ENCODE peak calls at places on chromosome 1, in nine cellular contexts. One of them, this sample, is unnamed.

GRCh38 chr1:224201336-224201735 is 18.3 kb downstream of the DEGS1 start:
- DNase-seq in EH: no peak
- DNase-seq in NCI-H1417: no peak
- DNase-seq in cardiac fibroblast: no peak
- DNase-seq in effector memory CD8-positive, alpha-beta T cell: no peak
- DNase-seq in myocyte: no peak
- DNase-seq in HTR-8/SVneo: no peak
- DNase-seq in T47D: no peak
- DNase-seq in AML-193: no peak
- DNase-seq in this sample: no peak

GRCh38 chr1:8009043-8010002 is 16.8 kb downstream of the ERRFI1 start:
- DNase-seq in HTR-8/SVneo: no peak
- DNase-seq in myocyte: no peak
- DNase-seq in AML-193: no peak
- DNase-seq in cardiac fibroblast: peak
- DNase-seq in T47D: no peak
- DNase-seq in EH: no peak
- DNase-seq in NCI-H1417: no peak
- DNase-seq in effector memory CD8-positive, alpha-beta T cell: no peak
- DNase-seq in this sample: no peak

GRCh38 chr1:98099501-98099900 is 178.7 kb upstream of the DPYD start:
- DNase-seq in cardiac fibroblast: no peak
- DNase-seq in AML-193: no peak
- DNase-seq in effector memory CD8-positive, alpha-beta T cell: no peak
- DNase-seq in myocyte: no peak
- DNase-seq in T47D: no peak
- DNase-seq in NCI-H1417: no peak
- DNase-seq in HTR-8/SVneo: no peak
- DNase-seq in EH: peak
- DNase-seq in this sample: no peak

GRCh38 chr1:2049517-2050481 is at the start of gene PRKCZ:
- DNase-seq in T47D: peak
- DNase-seq in effector memory CD8-positive, alpha-beta T cell: peak
- DNase-seq in myocyte: no peak
- DNase-seq in HTR-8/SVneo: peak
- DNase-seq in EH: no peak
- DNase-seq in cardiac fibroblast: no peak
- DNase-seq in NCI-H1417: peak
- DNase-seq in AML-193: peak
- DNase-seq in this sample: peak

GRCh38 chr1:235397733-235398132 is 30.5 kb downstream of the TBCE start:
- DNase-seq in AML-193: no peak
- DNase-seq in myocyte: peak
- DNase-seq in HTR-8/SVneo: peak
- DNase-seq in cardiac fibroblast: peak
- DNase-seq in EH: peak
- DNase-seq in effector memory CD8-positive, alpha-beta T cell: no peak
- DNase-seq in T47D: no peak
- DNase-seq in NCI-H1417: no peak
- DNase-seq in this sample: no peak

GRCh38 chr1:162359523-162360236 is 17.0 kb downstream of the SPATA46 start:
- DNase-seq in NCI-H1417: no peak
- DNase-seq in effector memory CD8-positive, alpha-beta T cell: no peak
- DNase-seq in T47D: no peak
- DNase-seq in EH: no peak
- DNase-seq in HTR-8/SVneo: no peak
- DNase-seq in myocyte: no peak
- DNase-seq in cardiac fibroblast: no peak
- DNase-seq in AML-193: no peak
- DNase-seq in this sample: no peak

GRCh38 chr1:92853299-92853698 is 21.5 kb downstream of the RPL5 start:
- DNase-seq in HTR-8/SVneo: no peak
- DNase-seq in myocyte: no peak
- DNase-seq in effector memory CD8-positive, alpha-beta T cell: no peak
- DNase-seq in EH: no peak
- DNase-seq in AML-193: peak
- DNase-seq in cardiac fibroblast: no peak
- DNase-seq in NCI-H1417: no peak
- DNase-seq in T47D: no peak
- DNase-seq in this sample: no peak

GRCh38 chr1:7478797-7479499 is 292.1 kb upstream of the VAMP3 start:
- DNase-seq in T47D: no peak
- DNase-seq in myocyte: peak
- DNase-seq in effector memory CD8-positive, alpha-beta T cell: no peak
- DNase-seq in cardiac fibroblast: peak
- DNase-seq in NCI-H1417: peak
- DNase-seq in HTR-8/SVneo: no peak
- DNase-seq in EH: peak
- DNase-seq in AML-193: no peak
- DNase-seq in this sample: peak

GRCh38 chr1:183227963-183228649 is 42.0 kb downstream of the LAMC2 start:
- DNase-seq in myocyte: peak
- DNase-seq in AML-193: no peak
- DNase-seq in EH: peak
- DNase-seq in effector memory CD8-positive, alpha-beta T cell: no peak
- DNase-seq in NCI-H1417: peak
- DNase-seq in HTR-8/SVneo: peak
- DNase-seq in T47D: no peak
- DNase-seq in cardiac fibroblast: peak
- DNase-seq in this sample: peak

GRCh38 chr1:101484896-101485412 is 248.1 kb downstream of the S1PR1 start:
- DNase-seq in effector memory CD8-positive, alpha-beta T cell: no peak
- DNase-seq in AML-193: no peak
- DNase-seq in EH: no peak
- DNase-seq in NCI-H1417: no peak
- DNase-seq in cardiac fibroblast: no peak
- DNase-seq in HTR-8/SVneo: no peak
- DNase-seq in T47D: no peak
- DNase-seq in myocyte: peak
- DNase-seq in this sample: no peak

GRCh38 chr1:210195635-210196160 is 36.9 kb upstream of the SERTAD4 start:
- DNase-seq in AML-193: no peak
- DNase-seq in myocyte: no peak
- DNase-seq in EH: no peak
- DNase-seq in HTR-8/SVneo: no peak
- DNase-seq in cardiac fibroblast: no peak
- DNase-seq in NCI-H1417: no peak
- DNase-seq in effector memory CD8-positive, alpha-beta T cell: no peak
- DNase-seq in T47D: no peak
- DNase-seq in this sample: no peak

GRCh38 chr1:109498161-109498801 is 4.4 kb downstream of the CYB561D1 start:
- DNase-seq in cardiac fibroblast: peak
- DNase-seq in HTR-8/SVneo: no peak
- DNase-seq in myocyte: peak
- DNase-seq in T47D: no peak
- DNase-seq in AML-193: peak
- DNase-seq in effector memory CD8-positive, alpha-beta T cell: no peak
- DNase-seq in EH: peak
- DNase-seq in NCI-H1417: no peak
- DNase-seq in this sample: no peak

GRCh38 chr1:198794498-198794897 is 155.7 kb downstream of the PTPRC start:
- DNase-seq in NCI-H1417: no peak
- DNase-seq in cardiac fibroblast: peak
- DNase-seq in EH: peak
- DNase-seq in HTR-8/SVneo: peak
- DNase-seq in myocyte: peak
- DNase-seq in T47D: no peak
- DNase-seq in effector memory CD8-positive, alpha-beta T cell: no peak
- DNase-seq in AML-193: no peak
- DNase-seq in this sample: no peak

GRCh38 chr1:156813750-156814570 is 2.7 kb downstream of the SH2D2A start:
- DNase-seq in EH: peak
- DNase-seq in HTR-8/SVneo: no peak
- DNase-seq in AML-193: no peak
- DNase-seq in T47D: peak
- DNase-seq in myocyte: no peak
- DNase-seq in effector memory CD8-positive, alpha-beta T cell: peak
- DNase-seq in cardiac fibroblast: peak
- DNase-seq in NCI-H1417: peak
- DNase-seq in this sample: peak

GRCh38 chr1:23035823-23036452 is 16.7 kb downstream of the KDM1A start:
- DNase-seq in myocyte: no peak
- DNase-seq in EH: no peak
- DNase-seq in NCI-H1417: no peak
- DNase-seq in cardiac fibroblast: no peak
- DNase-seq in AML-193: no peak
- DNase-seq in effector memory CD8-positive, alpha-beta T cell: no peak
- DNase-seq in T47D: no peak
- DNase-seq in HTR-8/SVneo: no peak
- DNase-seq in this sample: no peak

GRCh38 chr1:156914440-156914856 is 6.0 kb upstream of the LRRC71 start:
- DNase-seq in myocyte: no peak
- DNase-seq in effector memory CD8-positive, alpha-beta T cell: no peak
- DNase-seq in NCI-H1417: peak
- DNase-seq in AML-193: no peak
- DNase-seq in EH: peak
- DNase-seq in HTR-8/SVneo: no peak
- DNase-seq in T47D: no peak
- DNase-seq in cardiac fibroblast: peak
- DNase-seq in this sample: no peak

GRCh38 chr1:150474869-150475268 is 12.3 kb upstream of the TARS2 start:
- DNase-seq in AML-193: no peak
- DNase-seq in myocyte: no peak
- DNase-seq in T47D: no peak
- DNase-seq in EH: no peak
- DNase-seq in HTR-8/SVneo: no peak
- DNase-seq in effector memory CD8-positive, alpha-beta T cell: no peak
- DNase-seq in NCI-H1417: no peak
- DNase-seq in cardiac fibroblast: no peak
- DNase-seq in this sample: no peak

GRCh38 chr1:10031461-10031860 is 1.3 kb upstream of the UBE4B start:
- DNase-seq in HTR-8/SVneo: peak
- DNase-seq in EH: peak
- DNase-seq in NCI-H1417: no peak
- DNase-seq in myocyte: no peak
- DNase-seq in effector memory CD8-positive, alpha-beta T cell: no peak
- DNase-seq in cardiac fibroblast: peak
- DNase-seq in AML-193: no peak
- DNase-seq in T47D: no peak
- DNase-seq in this sample: no peak